ENCODE peak calls at places on chromosomes 6 and 20, in five cellular contexts. One of them, this sample, is unnamed.

GRCh38 chr6:11712760-11713159 is 65.8 kb downstream of the ADTRP start:
- DNase-seq in ascending aorta: no peak
- DNase-seq in mesenteric fat pad: no peak
- DNase-seq in iris pigment epithelial cell: peak; percentile 48
- DNase-seq in H7: no peak
- DNase-seq in this sample: no peak

GRCh38 chr6:41497994-41498393 is 48.2 kb upstream of the FOXP4 start:
- DNase-seq in iris pigment epithelial cell: peak; percentile 65
- DNase-seq in mesenteric fat pad: no peak
- DNase-seq in H7: no peak
- DNase-seq in ascending aorta: no peak
- DNase-seq in this sample: no peak

GRCh38 chr20:10236540-10237533 is 18.2 kb downstream of the SNAP25 start:
- DNase-seq in iris pigment epithelial cell: no peak
- DNase-seq in mesenteric fat pad: no peak
- DNase-seq in H7: no peak
- DNase-seq in ascending aorta: no peak
- DNase-seq in this sample: no peak

GRCh38 chr6:150271501-150272263 is 97.1 kb upstream of the IYD start:
- DNase-seq in mesenteric fat pad: no peak
- DNase-seq in H7: no peak
- DNase-seq in ascending aorta: no peak
- DNase-seq in iris pigment epithelial cell: no peak
- DNase-seq in this sample: no peak

GRCh38 chr6:63805808-63806572 is 170.4 kb downstream of the PHF3 start:
- DNase-seq in ascending aorta: no peak
- DNase-seq in mesenteric fat pad: no peak
- DNase-seq in H7: no peak
- DNase-seq in iris pigment epithelial cell: peak; percentile 91
- DNase-seq in this sample: no peak

GRCh38 chr6:27161946-27162603 is 85.4 kb upstream of the PRSS16 start:
- DNase-seq in H7: no peak
- DNase-seq in iris pigment epithelial cell: peak; percentile 70
- DNase-seq in ascending aorta: no peak
- DNase-seq in mesenteric fat pad: no peak
- DNase-seq in this sample: no peak

GRCh38 chr6:5443491-5443890 is 182.2 kb downstream of the FARS2 start:
- DNase-seq in H7: no peak
- DNase-seq in mesenteric fat pad: no peak
- DNase-seq in ascending aorta: no peak
- DNase-seq in iris pigment epithelial cell: no peak
- DNase-seq in this sample: no peak

GRCh38 chr6:110514818-110515217 is 38.4 kb upstream of the SLC22A16 start:
- DNase-seq in H7: no peak
- DNase-seq in mesenteric fat pad: no peak
- DNase-seq in ascending aorta: no peak
- DNase-seq in iris pigment epithelial cell: no peak
- DNase-seq in this sample: no peak

GRCh38 chr20:5884465-5885335 is 65.6 kb downstream of the TRMT6 start:
- DNase-seq in mesenteric fat pad: no peak
- DNase-seq in H7: no peak
- DNase-seq in ascending aorta: no peak
- DNase-seq in iris pigment epithelial cell: no peak
- DNase-seq in this sample: no peak

GRCh38 chr20:7496394-7497111 is 443.7 kb downstream of the HAO1 start:
- DNase-seq in ascending aorta: no peak
- DNase-seq in iris pigment epithelial cell: peak; percentile 74
- DNase-seq in H7: no peak
- DNase-seq in mesenteric fat pad: no peak
- DNase-seq in this sample: no peak